ENCODE peak calls at places on chromosomes 2 and 18, in eight cellular contexts. F is fibroblast of lung, W is MM.1S, O is keratinocyte, S is HCT116, B is neural progenitor cell, V is PC-3, J is K562. L is an unnamed sample.
A peak's percentile ranks its signal among the peaks of the same experiment; 100 is the strongest.

GRCh38 chr2:168722592-168722991 is 79.8 kb upstream of the NOSTRIN start:
- DNase-seq in F (peak; percentile 39), W (no peak), O (no peak), S (no peak), B (no peak), V (peak; percentile 20), J (no peak), L (peak; percentile 63)

GRCh38 chr2:111662039-111662740 is 221.8 kb downstream of the ANAPC1 start:
- DNase-seq in F (peak; percentile 76), W (peak; percentile 42), O (no peak), S (no peak), B (no peak), V (peak; percentile 64), J (no peak), L (peak; percentile 90)

GRCh38 chr2:99088017-99088416 is 53.5 kb upstream of the C2orf15 start:
- DNase-seq in F (no peak), W (peak; percentile 72), O (no peak), S (no peak), B (no peak), V (no peak), J (no peak), L (no peak)

GRCh38 chr2:119753041-119753929 is 6.4 kb upstream of the PTPN4 start:
- DNase-seq in F (peak; percentile 66), W (peak; percentile 56), O (no peak), S (peak; percentile 41), B (peak; percentile 61), V (peak; percentile 68), J (no peak), L (peak; percentile 54)

GRCh38 chr2:152600698-152601097 is 116.6 kb downstream of the PRPF40A start:
- DNase-seq in F (peak; percentile 47), W (no peak), O (no peak), S (no peak), B (no peak), V (no peak), J (no peak), L (no peak)

GRCh38 chr2:217438136-217438535 is 564.7 kb downstream of the TNS1 start:
- DNase-seq in F (no peak), W (no peak), O (peak; percentile 13), S (no peak), B (no peak), V (no peak), J (no peak), L (no peak)

GRCh38 chr2:148020358-148021058 is at the start of gene ORC4:
- DNase-seq in F (peak; percentile 99), W (peak; percentile 99), O (peak; percentile 85), S (peak; percentile 98), B (peak; percentile 100), V (peak; percentile 99), J (peak; percentile 91), L (peak; percentile 100)

GRCh38 chr2:177724398-177725287 is 332.1 kb downstream of the AGPS start:
- DNase-seq in F (peak; percentile 58), W (peak; percentile 58), O (no peak), S (peak; percentile 27), B (peak; percentile 80), V (peak; percentile 62), J (peak; percentile 79), L (peak; percentile 62)

GRCh38 chr2:28445448-28446258 is 50.2 kb upstream of the PLB1 start:
- DNase-seq in F (peak; percentile 91), W (no peak), O (peak; percentile 85), S (peak; percentile 77), B (no peak), V (peak; percentile 98), J (peak; percentile 20), L (peak; percentile 97)

DNA sequence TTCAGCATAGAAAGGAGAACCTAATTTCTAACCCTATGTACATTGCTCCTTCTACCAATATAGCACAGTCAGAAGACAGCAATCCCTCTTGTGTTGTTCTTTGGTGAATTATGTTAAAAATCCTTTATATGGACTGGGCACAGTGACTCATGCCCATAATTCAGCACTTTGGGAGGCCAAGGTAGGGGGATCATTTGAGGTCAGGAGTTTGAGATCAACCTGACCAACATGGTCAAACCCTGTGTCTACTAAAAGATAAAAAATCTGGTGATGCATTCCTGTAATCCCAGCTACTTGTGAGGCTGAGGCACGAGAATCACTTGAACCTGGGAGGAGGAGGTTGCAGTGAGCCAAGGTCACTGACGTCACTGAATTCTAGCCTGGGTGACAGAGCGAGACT is 195.6 kb downstream of the TMX3 start:
- DNase-seq in F (no peak), W (no peak), O (no peak), S (no peak), B (no peak), V (no peak), J (no peak), L (no peak)
- TF ChIP-seq EZH2 in F (no peak), W (no peak), O (no peak), S (no peak), B (no peak), V (no peak), J (no peak), L (no peak)

GRCh38 chr18:48589797-48590519 is 51.1 kb downstream of the CTIF start:
- DNase-seq in F (no peak), W (no peak), O (no peak), S (no peak), B (no peak), V (no peak), J (no peak), L (peak; percentile 27)
- H3K4me2 ChIP-seq in F (no peak overlapping the region), W (no peak overlapping the region), O (no peak overlapping the region), S (peak overlapping the region; percentile 49), B (no peak overlapping the region), V (no peak overlapping the region), J (no peak overlapping the region), L (peak overlapping the region; percentile 7)

DNA sequence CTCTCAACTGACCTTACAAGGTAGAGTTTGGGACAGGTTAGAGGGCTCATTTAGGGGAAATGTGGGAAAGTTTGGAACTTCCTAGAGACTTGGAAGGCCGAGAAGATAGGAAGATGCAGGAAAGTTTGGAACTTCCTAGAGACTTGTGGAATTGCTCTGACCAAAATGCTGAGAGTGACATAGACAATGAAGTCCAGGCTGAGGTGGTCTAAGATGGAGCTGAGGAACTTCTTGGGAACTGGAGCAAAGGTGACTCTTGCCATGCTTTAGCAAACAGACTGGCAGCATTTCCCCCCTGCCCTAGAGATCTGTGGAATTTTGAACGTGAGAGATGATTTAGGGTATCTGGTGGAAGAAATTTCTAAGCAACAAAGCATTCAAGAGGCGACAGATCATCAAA is 258.9 kb upstream of the GULP1 start:
- DNase-seq in F (no peak), W (no peak), O (no peak), S (no peak), B (no peak), V (no peak), J (no peak), L (no peak)
- H3K9ac ChIP-seq in F (no peak overlapping the region), W (no peak overlapping the region), O (no peak overlapping the region), S (no peak overlapping the region), B (no peak overlapping the region), V (no peak overlapping the region), J (no peak overlapping the region), L (no peak overlapping the region)

DNA sequence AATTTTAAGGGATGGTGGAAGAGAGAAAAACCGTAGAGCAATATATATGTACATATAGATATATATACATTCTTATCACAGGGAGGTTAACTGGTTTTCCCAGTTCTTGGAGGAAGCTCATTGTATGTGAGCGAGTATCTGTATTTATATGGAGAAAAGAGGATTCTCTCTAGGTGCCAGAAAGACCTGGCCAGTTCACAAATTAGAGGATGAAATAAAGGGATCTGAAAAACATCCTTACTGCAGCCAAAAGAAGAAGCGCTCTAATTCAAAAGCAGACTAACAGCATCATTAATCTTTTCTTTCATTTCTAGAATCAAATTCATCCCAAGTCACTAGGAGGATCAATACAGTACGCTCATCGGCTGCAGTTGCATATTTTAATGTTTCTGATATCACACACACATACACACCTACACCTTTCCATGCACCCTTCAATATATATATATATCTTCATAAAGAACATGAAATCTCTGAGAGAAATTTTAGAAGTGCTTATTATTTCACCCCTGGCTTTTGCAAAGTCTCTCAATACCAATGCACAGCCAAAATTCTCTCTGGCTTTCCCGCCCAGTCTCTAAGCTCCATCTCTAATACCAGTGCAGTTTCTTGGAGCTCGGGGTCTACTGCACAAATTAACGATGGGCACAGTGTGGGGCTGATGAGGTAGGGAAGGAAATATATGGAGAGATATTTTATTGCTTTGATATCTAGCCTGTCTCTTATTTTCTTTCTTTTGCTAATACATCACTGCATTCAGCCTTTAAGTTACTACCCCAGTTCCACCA is 734 bp downstream of the NRXN1 start:
- DNase-seq in F (no peak), W (no peak), O (no peak), S (no peak), B (no peak), V (no peak), J (no peak), L (no peak)
- TF ChIP-seq EZH2 in F (no peak), W (no peak), O (no peak), S (no peak), B (no peak), V (no peak), J (no peak), L (no peak)

DNA sequence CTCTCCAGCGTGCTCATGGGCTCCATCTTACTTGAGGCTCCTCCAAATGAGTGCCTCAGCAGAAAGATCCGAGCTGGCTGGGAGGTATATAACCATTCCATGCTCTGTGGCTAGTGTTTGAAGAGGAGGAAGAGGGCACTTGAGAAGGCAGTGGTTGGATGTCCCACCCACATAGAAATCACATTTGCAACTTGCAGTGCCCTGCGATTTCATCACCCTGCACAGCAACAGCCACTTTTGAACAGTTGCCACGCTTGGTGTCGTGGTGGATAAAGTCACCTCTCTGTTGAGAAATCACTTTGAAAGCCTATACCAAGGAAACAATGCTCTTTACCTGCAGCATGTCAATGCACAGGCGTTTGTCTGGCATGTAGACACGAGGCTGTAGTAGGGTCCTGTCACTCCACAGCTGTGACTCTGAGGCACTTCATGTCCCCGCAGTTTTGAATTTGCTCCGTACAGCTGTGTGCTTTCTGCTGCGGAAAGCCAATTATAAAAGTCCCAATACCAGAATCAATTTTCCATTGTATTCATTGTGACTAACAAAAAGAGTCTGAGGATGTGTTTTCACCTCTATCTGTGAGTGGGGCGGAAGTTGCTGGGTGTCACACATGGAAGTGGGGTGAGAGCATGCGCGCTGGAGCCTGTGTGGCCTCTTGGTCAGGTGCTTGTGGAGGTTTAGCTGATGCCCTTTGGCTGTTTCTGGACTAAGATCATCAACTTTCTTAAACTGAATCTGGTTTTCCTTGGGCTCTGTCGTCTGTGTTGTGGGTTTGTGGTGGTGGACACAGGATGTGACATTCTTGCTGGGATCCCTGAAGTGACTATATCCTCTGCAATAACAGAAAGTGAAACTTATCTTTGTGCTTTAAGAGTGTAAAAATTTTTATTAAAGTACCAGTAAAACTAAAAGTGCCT is 2.8 kb downstream of the CNDP2 start:
- DNase-seq in F (peak; percentile 4), W (peak; percentile 89), O (no peak), S (no peak), B (no peak), V (no peak), J (peak; percentile 31), L (peak; percentile 42)
- H3K4me2 ChIP-seq in F (peak overlapping the region; percentile 72), W (peak overlapping the region; percentile 87), O (peak overlapping the region; percentile 87), S (no peak overlapping the region), B (no peak overlapping the region), V (peak overlapping the region; percentile 77), J (peak overlapping the region; percentile 78), L (peak overlapping the region; percentile 75)

DNA sequence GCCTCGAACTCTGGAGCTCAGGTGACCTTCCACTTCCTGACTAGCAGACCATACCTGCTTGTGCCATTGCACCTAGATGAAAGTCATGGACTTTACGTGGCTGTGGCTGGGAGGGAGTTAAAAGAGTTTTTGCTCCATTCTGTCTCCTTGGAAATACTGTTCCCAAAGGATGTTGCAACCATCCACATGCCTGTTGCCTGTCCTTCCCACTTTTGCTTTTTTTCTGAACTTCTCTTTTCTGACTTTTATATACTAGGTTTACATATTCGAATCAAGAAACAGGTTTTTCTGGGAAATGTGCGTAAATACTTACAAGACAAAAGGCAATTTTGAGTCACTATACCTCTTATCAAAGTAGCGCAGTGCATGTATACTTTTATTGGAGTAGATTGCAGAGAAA is 244.8 kb downstream of the PRKCE start:
- DNase-seq in F (no peak), W (no peak), O (no peak), S (no peak), B (no peak), V (no peak), J (no peak), L (no peak)
- H3K9ac ChIP-seq in F (no peak overlapping the region), W (no peak overlapping the region), O (no peak overlapping the region), S (no peak overlapping the region), B (no peak overlapping the region), V (no peak overlapping the region), J (no peak overlapping the region), L (no peak overlapping the region)